ENCODE peak calls at places on chromosomes 6 and 20, in four cellular contexts. A is mammary epithelial cell, J is upper lobe of left lung, S is foreskin fibroblast. K is an unnamed sample.

GRCh38 chr6:41028618-41029486 is 10.2 kb downstream of the UNC5CL start:
- DNase-seq in S (no peak), J (no peak), A (no peak), K (no peak)

GRCh38 chr6:125918681-125919566 is 37.6 kb upstream of the HINT3 start:
- DNase-seq in J (no peak), A (peak), S (peak), K (peak)

GRCh38 chr20:31842471-31843157 is 2.8 kb downstream of the FOXS1 start:
- DNase-seq in A (no peak), S (no peak), J (peak), K (peak)

GRCh38 chr20:48897298-48898044 is 24.0 kb upstream of the ARFGEF2 start:
- DNase-seq in S (peak), J (no peak), A (peak), K (peak)

GRCh38 chr20:63448050-63448449 is 24.4 kb downstream of the KCNQ2 start:
- DNase-seq in A (no peak), S (no peak), J (no peak), K (no peak)

GRCh38 chr6:21987501-21987957 is 309.3 kb downstream of the PRL start:
- DNase-seq in A (peak), S (peak), J (no peak), K (peak)

GRCh38 chr20:3653921-3654320 is 9.3 kb downstream of the GFRA4 start:
- DNase-seq in S (no peak), A (no peak), J (no peak), K (no peak)

GRCh38 chr6:114033606-114034005 is 62.7 kb upstream of the HDAC2 start:
- DNase-seq in S (peak), J (no peak), A (peak), K (no peak)

GRCh38 chr6:134724653-134725340 is 225.1 kb downstream of the ALDH8A1 start:
- DNase-seq in S (no peak), A (no peak), J (no peak), K (no peak)

GRCh38 chr6:117399924-117400323 is 25.8 kb downstream of the ROS1 start:
- DNase-seq in A (peak), S (no peak), J (no peak), K (no peak)

GRCh38 chr6:6587696-6588063 is 840 bp upstream of the LY86 start:
- DNase-seq in J (no peak), A (no peak), S (no peak), K (no peak)

GRCh38 chr6:138160329-138161117 is 1.2 kb upstream of the ARFGEF3 start:
- DNase-seq in J (no peak), A (no peak), S (no peak), K (no peak)

GRCh38 chr6:139531148-139531547 is 156.7 kb upstream of the CITED2 start:
- DNase-seq in A (no peak), S (no peak), J (no peak), K (no peak)

GRCh38 chr6:8245736-8246135 is 143.4 kb upstream of the EEF1E1 start:
- DNase-seq in J (no peak), S (no peak), A (no peak), K (no peak)

GRCh38 chr6:89145461-89145961 is 344 bp upstream of the PM20D2 start:
- DNase-seq in S (no peak), J (no peak), A (peak), K (no peak)

GRCh38 chr20:63043348-63044203 is 36.8 kb upstream of the BHLHE23 start:
- DNase-seq in S (no peak), A (no peak), J (peak), K (no peak)

GRCh38 chr20:63318391-63319163 is 25.6 kb downstream of the COL20A1 start:
- DNase-seq in S (no peak), A (no peak), J (peak), K (no peak)

GRCh38 chr6:109429496-109429895 is 10.9 kb downstream of the PPIL6 start:
- DNase-seq in S (no peak), A (no peak), J (no peak), K (no peak)

GRCh38 chr6:35926509-35927215 is 5.8 kb upstream of the SRPK1 start:
- DNase-seq in J (no peak), A (no peak), S (no peak), K (no peak)

GRCh38 chr6:139161169-139161568 is 26.3 kb downstream of the HECA start:
- DNase-seq in S (peak), J (no peak), A (peak), K (peak)

GRCh38 chr6:158125271-158125670 is 42.8 kb downstream of the SERAC1 start:
- DNase-seq in J (no peak), S (no peak), A (no peak), K (no peak)

GRCh38 chr20:840858-841567 is 7.5 kb downstream of the FAM110A start:
- DNase-seq in J (peak), S (no peak), A (peak), K (no peak)

GRCh38 chr20:38873050-38873581 is 53.1 kb upstream of the FAM83D start:
- DNase-seq in J (no peak), S (no peak), A (no peak), K (no peak)

GRCh38 chr6:44416103-44416502 is 28.6 kb downstream of the CDC5L start:
- DNase-seq in S (peak), A (peak), J (no peak), K (no peak)

GRCh38 chr6:125471703-125472102 is 169.9 kb upstream of the HDDC2 start:
- DNase-seq in A (no peak), J (no peak), S (no peak), K (no peak)

GRCh38 chr6:109343518-109343917 is 38.7 kb downstream of the CD164 start:
- DNase-seq in A (no peak), S (no peak), J (no peak), K (no peak)

GRCh38 chr6:161228096-161228495 is 45.8 kb downstream of the AGPAT4 start:
- DNase-seq in J (peak), S (no peak), A (no peak), K (no peak)

GRCh38 chr6:134495893-134496253 is 178.0 kb upstream of the SGK1 start:
- DNase-seq in J (peak), S (no peak), A (peak), K (no peak)

GRCh38 chr6:113833537-113833936 is 23.6 kb upstream of the MARCKS start:
- DNase-seq in J (no peak), A (peak), S (peak), K (no peak)

GRCh38 chr6:1610497-1611321 is 994 bp downstream of the FOXC1 start:
- DNase-seq in A (peak), S (no peak), J (peak), K (no peak)

GRCh38 chr6:10862361-10862760 is 19.5 kb downstream of the GCM2 start:
- DNase-seq in S (no peak), J (no peak), A (no peak), K (no peak)

GRCh38 chr6:168286116-168286515 is 33.5 kb downstream of the DACT2 start:
- DNase-seq in A (no peak), S (no peak), J (no peak), K (no peak)

GRCh38 chr6:154462425-154462824 is 48.1 kb downstream of the CNKSR3 start:
- DNase-seq in A (no peak), J (no peak), S (no peak), K (no peak)

DNA sequence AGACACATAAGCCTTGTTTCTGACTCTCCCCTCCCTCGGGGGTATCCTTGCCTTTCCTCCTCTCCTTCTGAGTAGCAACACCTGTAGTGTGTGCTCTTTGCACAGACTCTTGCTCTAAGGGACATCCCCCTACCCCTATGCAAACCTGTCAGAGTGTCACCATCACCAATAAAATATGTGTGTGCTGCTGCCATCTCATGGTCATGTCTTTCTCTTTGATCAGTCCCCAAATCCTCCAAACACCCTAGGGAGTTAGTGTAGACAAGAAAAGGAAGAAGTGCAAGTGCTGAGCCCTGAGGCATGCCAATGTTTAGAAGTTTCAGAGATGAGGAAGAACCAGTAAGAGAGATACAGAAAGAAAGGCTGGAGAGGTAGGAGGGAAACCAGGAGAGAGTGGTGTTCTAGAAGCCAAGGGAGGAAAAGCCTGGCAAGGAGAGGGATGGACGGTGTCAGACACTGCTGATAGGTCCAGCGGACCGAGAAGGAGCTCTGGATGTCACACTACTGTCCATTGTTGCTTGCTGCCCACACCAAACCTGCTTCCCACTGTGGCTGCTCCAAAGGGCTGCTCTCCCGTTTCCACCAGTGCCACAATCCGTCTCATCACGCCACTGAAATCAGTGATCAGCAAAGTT is 16.4 kb downstream of the TRMT6 start:
- DNase-seq in J (no peak), S (no peak), A (no peak), K (no peak)
- TF ChIP-seq CTCF in J (no peak), S (no peak), A (peak), K (peak)

GRCh38 chr6:69231983-69232382 is 564.8 kb downstream of the LMBRD1 start:
- DNase-seq in A (no peak), S (no peak), J (no peak), K (no peak)

GRCh38 chr6:69233195-69233524 is 563.6 kb downstream of the LMBRD1 start:
- DNase-seq in A (no peak), J (no peak), S (no peak), K (no peak)

DNA sequence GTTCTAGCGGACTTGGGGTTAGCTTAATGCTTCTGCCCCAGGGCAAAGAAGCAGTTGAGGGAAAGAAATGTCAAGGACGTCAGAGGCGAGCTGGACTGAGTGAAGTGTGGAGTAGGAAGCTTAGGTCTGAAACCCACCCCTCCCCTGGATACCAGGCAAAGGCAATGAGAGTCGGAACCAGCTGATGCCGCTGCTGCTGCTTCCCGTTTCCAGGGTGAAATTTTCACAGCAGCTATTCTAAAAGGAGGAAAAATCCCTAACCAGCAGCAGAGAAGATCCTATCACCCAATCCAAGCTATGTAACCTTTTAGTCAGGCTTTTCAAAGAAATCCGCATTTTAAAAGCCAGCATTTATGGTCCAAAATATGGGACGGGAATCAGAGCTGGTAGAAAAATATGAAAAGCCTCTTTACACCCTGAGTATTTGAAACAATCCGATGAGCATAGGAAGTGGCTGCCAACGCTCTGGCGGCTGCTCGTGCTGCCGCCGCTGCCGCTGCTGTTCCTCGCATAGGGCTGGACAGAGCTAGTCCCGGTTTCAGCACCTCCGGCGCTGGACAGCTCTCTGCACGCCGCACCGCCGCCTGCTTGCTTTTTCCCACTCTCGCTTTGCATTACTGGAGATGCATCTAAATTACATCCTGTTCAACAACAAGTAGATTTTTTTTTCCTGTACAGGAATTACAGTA is 564.2 kb downstream of the LMBRD1 start:
- DNase-seq in S (peak), J (peak), A (peak), K (peak)
- H3K4me3 ChIP-seq in S (no peak), J (no peak), A (no peak), K (no peak)

DNA sequence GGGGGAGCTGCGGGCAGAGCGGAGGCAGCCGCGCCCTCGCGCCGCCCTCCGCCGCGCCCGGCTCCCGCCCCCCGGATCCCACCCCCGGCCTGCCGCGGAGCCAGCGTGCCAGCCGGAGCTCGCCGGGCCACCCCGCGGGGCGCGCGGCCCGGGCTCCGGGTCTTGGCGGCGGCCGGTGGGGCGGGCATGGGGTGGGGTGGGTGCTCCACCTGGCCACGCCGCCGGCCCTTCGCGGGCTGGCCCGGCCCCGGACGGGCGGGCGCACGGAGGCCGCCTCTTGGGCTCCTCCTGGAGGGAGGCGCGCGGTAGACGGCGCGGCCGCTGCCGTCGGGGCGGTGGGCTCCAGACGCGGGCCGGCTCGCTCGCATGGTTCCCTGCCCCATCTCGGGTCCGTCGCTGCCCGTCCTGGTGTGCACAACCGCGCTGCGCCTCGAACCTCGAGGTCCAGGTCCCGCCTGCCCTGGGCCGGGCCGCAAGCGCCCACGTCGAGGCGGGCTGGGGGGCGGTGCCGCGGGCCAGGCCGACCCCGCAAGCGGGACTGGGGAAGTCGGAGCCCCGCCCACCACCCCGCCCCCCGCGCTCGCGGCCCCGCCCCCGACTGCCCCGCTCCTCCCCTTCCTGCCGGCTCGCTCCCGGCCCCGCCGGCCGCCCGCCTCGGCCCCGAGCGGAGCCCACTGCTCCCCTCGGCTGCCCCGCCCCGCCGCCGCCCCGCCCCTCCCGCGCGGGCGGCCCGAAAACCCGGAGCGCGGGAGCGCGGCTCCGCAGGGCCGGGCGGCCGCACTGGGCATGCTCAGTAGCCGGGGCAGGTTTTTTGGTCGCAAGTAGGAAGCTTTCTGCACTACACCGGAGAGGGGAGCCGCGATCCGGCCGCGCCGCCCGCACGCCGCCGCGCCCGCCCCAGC is at the start of gene CDYL:
- DNase-seq in S (peak), J (peak), A (peak), K (peak)
- TF ChIP-seq CTCF in S (no peak), J (peak), A (peak), K (no peak)

DNA sequence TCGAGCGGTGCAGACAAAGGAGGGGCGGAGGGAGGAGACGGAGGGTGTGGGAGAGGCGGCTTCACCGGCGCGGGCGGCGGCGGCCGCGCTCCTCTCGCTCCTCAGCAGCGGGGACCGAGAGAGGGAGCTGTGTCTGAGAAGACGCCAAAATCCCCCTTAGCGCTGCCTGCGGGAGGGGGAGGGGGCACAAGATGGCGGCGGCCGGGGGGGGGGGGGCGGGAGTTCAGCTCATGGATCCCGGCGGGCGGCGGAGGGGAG is 260 bp downstream of the ADNP start:
- DNase-seq in S (no peak), A (no peak), J (no peak), K (no peak)
- H3K4me3 ChIP-seq in S (peak), A (peak), J (peak), K (peak)

DNA sequence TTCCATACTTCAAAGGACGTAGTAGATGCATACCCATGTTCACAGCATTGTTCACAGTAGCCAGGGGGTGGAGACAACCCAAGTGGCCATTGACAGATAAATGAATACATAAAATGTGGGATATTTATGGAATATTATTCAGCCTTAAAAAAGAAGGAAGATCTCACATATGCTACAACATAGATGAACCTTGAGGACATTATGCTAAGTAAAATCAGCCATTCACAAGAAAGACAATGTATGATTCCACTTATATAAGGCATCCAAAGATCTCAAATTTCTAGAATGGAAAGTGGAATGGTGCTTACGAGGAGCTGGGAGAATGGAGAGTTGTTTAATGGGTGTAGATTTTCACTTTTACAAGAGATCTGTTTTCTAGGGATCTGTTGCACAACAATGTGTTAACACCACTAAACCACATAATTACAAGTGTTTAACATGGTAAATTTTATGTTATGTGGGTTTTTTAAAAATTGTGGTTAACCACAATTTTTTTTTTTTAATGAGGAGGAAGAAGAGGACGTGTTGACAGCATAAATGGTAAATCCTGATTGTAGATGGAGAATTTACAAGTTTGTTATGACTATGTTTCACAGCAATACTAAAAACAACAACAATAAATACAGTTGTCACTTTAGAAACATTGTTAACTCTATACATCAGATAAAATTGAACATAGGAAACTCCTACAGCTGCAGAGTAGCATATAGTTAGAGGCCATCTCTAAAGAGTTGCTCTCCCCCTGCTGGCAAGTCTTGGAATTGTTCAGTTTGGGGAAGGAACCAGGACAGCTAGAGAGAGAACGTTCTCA is 41.6 kb downstream of the CCN2 start:
- DNase-seq in J (no peak), S (peak), A (peak), K (peak)
- TF ChIP-seq CTCF in J (peak), S (peak), A (peak), K (peak)

GRCh38 chr6:31272856-31273626 is 1.1 kb upstream of the HLA-C start:
- DNase-seq in A (no peak), S (no peak), J (no peak), K (no peak)
- H3K4me3 ChIP-seq in A (no peak), S (no peak), J (no peak), K (no peak)